ENCODE peak calls at places on chromosomes 7 and 10, in nine cellular contexts. S is upper lobe of right lung, G is NT2/D1, E is foreskin fibroblast, L is right lobe of liver, Q is psoas muscle, Z is lower leg skin, I is PC-9, N is transverse colon. H is an unnamed sample.

GRCh38 chr7:41097501-41097900 is 605.4 kb downstream of the INHBA start:
- DNase-seq in Q (no peak), G (no peak), E (peak; percentile 62), S (no peak), Z (no peak), I (no peak), L (no peak), N (no peak), H (no peak)

GRCh38 chr7:157738064-157738460 is 401.3 kb downstream of the DNAJB6 start:
- DNase-seq in Q (peak; percentile 44), N (no peak), Z (no peak), S (no peak), G (peak; percentile 30), L (peak; percentile 5), I (no peak), E (no peak), H (no peak)

GRCh38 chr7:36686499-36686898 is 37.8 kb downstream of the AOAH start:
- DNase-seq in Q (no peak), N (no peak), I (no peak), Z (no peak), E (peak; percentile 47), G (no peak), S (no peak), L (no peak), H (no peak)

GRCh38 chr7:98956469-98956868 is 78.1 kb downstream of the TRRAP start:
- DNase-seq in S (no peak), Z (no peak), G (no peak), I (no peak), E (peak; percentile 60), L (no peak), Q (no peak), N (no peak), H (no peak)

GRCh38 chr7:26102176-26102575 is 49.8 kb upstream of the NFE2L3 start:
- DNase-seq in I (no peak), Q (no peak), L (no peak), Z (no peak), G (no peak), N (no peak), E (no peak), S (no peak), H (no peak)

GRCh38 chr10:119872860-119873671 is 423 bp upstream of the MCMBP start:
- DNase-seq in S (peak; percentile 96), E (peak; percentile 97), N (peak; percentile 91), G (peak; percentile 62), L (peak; percentile 93), Q (peak; percentile 94), I (peak; percentile 73), Z (peak; percentile 80), H (peak; percentile 28)

GRCh38 chr7:151167197-151167911 is at the start of gene GBX1:
- DNase-seq in Q (peak; percentile 66), L (no peak), Z (no peak), E (peak; percentile 39), G (no peak), I (peak; percentile 19), N (no peak), S (peak; percentile 66), H (no peak)

GRCh38 chr7:92680458-92680857 is 90.3 kb upstream of the FAM133B start:
- DNase-seq in Z (no peak), G (no peak), N (no peak), Q (no peak), E (peak; percentile 37), I (no peak), L (no peak), S (no peak), H (no peak)

GRCh38 chr10:42992156-42992956 is 84.5 kb upstream of the RET start:
- DNase-seq in I (no peak), E (no peak), Q (peak; percentile 33), S (no peak), Z (no peak), N (no peak), G (no peak), L (no peak), H (no peak)

GRCh38 chr7:16708980-16709379 is 44.6 kb upstream of the TSPAN13 start:
- DNase-seq in S (no peak), N (no peak), I (peak; percentile 73), Q (no peak), E (peak; percentile 93), Z (no peak), L (no peak), G (no peak), H (no peak)

GRCh38 chr10:14573666-14574261 is 200.9 kb downstream of the FAM107B start:
- DNase-seq in N (no peak), Q (no peak), Z (no peak), I (no peak), S (no peak), E (peak; percentile 72), G (no peak), L (no peak), H (no peak)

GRCh38 chr7:44134943-44135628 is 6.0 kb downstream of the MYL7 start:
- DNase-seq in Z (no peak), N (no peak), S (no peak), L (no peak), Q (peak; percentile 11), E (no peak), G (no peak), I (no peak), H (no peak)

GRCh38 chr10:113007343-113007771 is 57.3 kb downstream of the TCF7L2 start:
- DNase-seq in Z (no peak), S (no peak), L (no peak), I (no peak), G (no peak), N (no peak), E (no peak), Q (no peak), H (no peak)

GRCh38 chr7:28062197-28062988 is 118.2 kb downstream of the JAZF1 start:
- DNase-seq in Q (peak; percentile 83), E (peak; percentile 82), L (peak; percentile 66), I (peak; percentile 57), G (peak; percentile 79), N (peak; percentile 73), Z (no peak), S (peak; percentile 82), H (no peak)

GRCh38 chr7:818031-818699 is 14.1 kb upstream of the SUN1 start:
- DNase-seq in L (no peak), I (no peak), G (no peak), N (no peak), Z (no peak), S (no peak), E (peak; percentile 83), Q (no peak), H (no peak)

GRCh38 chr10:114491933-114492332 is 87.6 kb upstream of the AFAP1L2 start:
- DNase-seq in I (no peak), S (no peak), G (no peak), L (no peak), Z (no peak), E (no peak), N (no peak), Q (no peak), H (no peak)

GRCh38 chr10:114487815-114488536 is 83.7 kb upstream of the AFAP1L2 start:
- DNase-seq in N (no peak), I (no peak), E (no peak), L (no peak), Z (no peak), G (no peak), S (no peak), Q (no peak), H (no peak)

GRCh38 chr10:114486938-114487814 is 82.9 kb upstream of the AFAP1L2 start:
- DNase-seq in L (no peak), Z (no peak), Q (no peak), I (no peak), E (peak; percentile 36), G (no peak), N (no peak), S (no peak), H (no peak)

GRCh38 chr10:114491419-114491818 is 87.1 kb upstream of the AFAP1L2 start:
- DNase-seq in Z (peak; percentile 74), S (no peak), G (no peak), E (no peak), N (no peak), L (no peak), I (no peak), Q (peak; percentile 71), H (no peak)

DNA sequence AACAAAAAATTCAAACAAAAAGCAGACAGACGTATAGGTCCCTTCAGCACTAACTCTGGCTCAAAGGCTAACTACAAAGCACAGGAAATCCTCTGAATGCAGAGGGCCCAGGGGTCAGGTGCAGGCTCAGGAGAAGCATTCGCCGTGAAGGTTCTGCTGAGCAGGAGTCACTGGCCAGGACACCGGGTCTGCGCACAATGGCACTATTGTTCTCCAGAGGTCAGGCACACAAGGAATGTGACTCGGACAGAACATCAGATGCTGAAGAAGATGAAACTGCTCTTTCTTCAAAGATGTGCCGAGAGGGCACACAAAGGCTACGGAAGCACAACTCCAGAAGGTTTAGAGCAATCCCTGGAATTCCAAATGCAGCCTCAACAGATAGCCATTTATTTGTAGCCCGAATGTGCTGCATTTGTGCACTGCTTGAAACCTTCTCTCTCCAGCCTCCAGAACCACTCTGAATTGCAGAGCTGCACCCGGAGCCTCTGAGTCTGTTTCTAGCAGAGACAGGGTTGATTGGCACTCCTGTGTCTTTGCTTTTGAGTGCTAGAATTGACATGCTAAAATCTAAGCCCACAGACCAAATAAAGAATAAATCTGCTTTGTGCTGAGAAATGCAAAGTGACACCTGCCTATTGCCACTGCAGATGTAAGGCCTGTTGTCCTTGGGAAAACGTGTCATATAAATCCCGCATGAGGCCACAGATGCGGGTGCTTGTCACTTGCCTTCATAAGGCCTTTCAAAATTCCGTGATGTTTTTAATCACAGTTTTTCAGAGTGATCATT is 85.4 kb upstream of the AFAP1L2 start:
- DNase-seq in E (no peak), G (peak; percentile 55), S (no peak), L (no peak), N (no peak), I (no peak), Q (no peak), Z (no peak), H (no peak)
- H3K4me3 ChIP-seq in E (no peak overlapping the region), G (no peak overlapping the region), S (no peak overlapping the region), L (no peak overlapping the region), N (no peak overlapping the region), I (no peak overlapping the region), Q (no peak overlapping the region), Z (no peak overlapping the region), H (no peak overlapping the region)

GRCh38 chr10:21500578-21500910 is 24.9 kb downstream of the SKIDA1 start:
- DNase-seq in G (no peak), I (no peak), Z (no peak), E (no peak), L (no peak), Q (no peak), S (no peak), N (no peak), H (no peak)
- H3K4me3 ChIP-seq in G (peak overlapping the region; percentile 57), I (no peak overlapping the region), Z (no peak overlapping the region), E (no peak overlapping the region), L (peak overlapping the region; percentile 49), Q (peak overlapping the region; percentile 60), S (peak overlapping the region; percentile 26), N (no peak overlapping the region), H (no peak overlapping the region)

DNA sequence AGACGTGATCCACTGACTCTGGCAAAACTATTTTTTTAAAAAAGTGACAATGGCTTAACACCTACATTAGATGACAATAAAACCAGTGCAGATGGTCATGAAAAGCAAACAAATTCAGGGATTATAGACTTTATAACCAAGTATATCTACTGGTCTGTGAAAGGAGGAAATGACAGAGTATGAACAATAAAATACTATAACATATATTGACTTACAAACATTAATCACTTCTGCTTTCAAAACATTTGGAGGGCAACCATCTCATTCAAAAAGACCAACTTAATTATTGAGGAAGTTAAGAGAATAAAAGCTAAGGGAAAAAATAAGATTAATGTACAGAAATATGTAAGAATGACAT is 34.8 kb downstream of the JMJD1C start:
- DNase-seq in Z (no peak), Q (no peak), S (no peak), L (no peak), I (no peak), E (no peak), G (no peak), N (no peak), H (no peak)
- H3K4me3 ChIP-seq in Z (no peak overlapping the region), Q (no peak overlapping the region), S (no peak overlapping the region), L (no peak overlapping the region), I (no peak overlapping the region), E (no peak overlapping the region), G (no peak overlapping the region), N (no peak overlapping the region), H (no peak overlapping the region)

GRCh38 chr10:79132681-79133381 is 64.1 kb downstream of the ZMIZ1 start:
- DNase-seq in S (no peak), Z (no peak), L (no peak), G (no peak), Q (peak; percentile 51), I (no peak), N (no peak), E (no peak), H (no peak)
- H3K4me3 ChIP-seq in S (no peak overlapping the region), Z (no peak overlapping the region), L (no peak overlapping the region), G (no peak overlapping the region), Q (no peak overlapping the region), I (no peak overlapping the region), N (no peak overlapping the region), E (no peak overlapping the region), H (no peak overlapping the region)

H was measured in esophagus squamous epithelium.